ENCODE peak calls at places on chromosomes 6 and 20, in four cellular contexts. P is choroid plexus epithelial cell; E is stimulated activated CD4-positive, alpha-beta T cell treated with anti-CD3 and anti-CD28 coated beads, Interleukin-12 subunit alpha, Interleukin-12 subunit beta, amount 100 ng/mL, for 4 hours; L is memory B cell. Q is an unnamed sample.

GRCh38 chr6:11685411-11686093 is 93.1 kb downstream of the ADTRP start:
- DNase-seq in P (peak; percentile 71), E (no peak), L (no peak), Q (no peak)

GRCh38 chr6:55668625-55669024 is 89.6 kb upstream of the HMGCLL1 start:
- DNase-seq in P (peak; percentile 42), E (no peak), L (no peak), Q (no peak)

GRCh38 chr6:167093922-167094432 is 28.9 kb upstream of the CCR6 start:
- DNase-seq in P (no peak), E (peak; percentile 59), L (peak; percentile 93), Q (peak; percentile 48)

GRCh38 chr6:11009353-11009752 is 34.8 kb downstream of the ELOVL2 start:
- DNase-seq in P (peak; percentile 6), E (no peak), L (no peak), Q (peak; percentile 18)

GRCh38 chr6:49790340-49790739 is 3.3 kb upstream of the PGK2 start:
- DNase-seq in P (no peak), E (no peak), L (no peak), Q (no peak)

GRCh38 chr20:58213112-58213511 is 15.3 kb downstream of the ANKRD60 start:
- DNase-seq in P (peak; percentile 21), E (no peak), L (no peak), Q (no peak)

GRCh38 chr6:31025595-31025994 is 15.3 kb downstream of the MUC22 start:
- DNase-seq in P (no peak), E (no peak), L (no peak), Q (no peak)

GRCh38 chr20:2700913-2701620 is 8.5 kb downstream of the EBF4 start:
- DNase-seq in P (no peak), E (no peak), L (no peak), Q (no peak)

GRCh38 chr20:62724692-62725595 is 16.3 kb downstream of the NTSR1 start:
- DNase-seq in P (no peak), E (no peak), L (no peak), Q (no peak)

GRCh38 chr6:113018351-113019151 is 671.4 kb downstream of the RFPL4B start:
- DNase-seq in P (peak; percentile 97), E (no peak), L (no peak), Q (no peak)

GRCh38 chr6:12886961-12887775 is 170.6 kb downstream of the PHACTR1 start:
- DNase-seq in P (no peak), E (no peak), L (no peak), Q (no peak)

GRCh38 chr20:15776773-15777172 is 796.5 kb downstream of the KIF16B start:
- DNase-seq in P (no peak), E (no peak), L (no peak), Q (no peak)

GRCh38 chr20:10524643-10525042 is 89.5 kb downstream of the SLX4IP start:
- DNase-seq in P (peak; percentile 44), E (no peak), L (no peak), Q (no peak)

GRCh38 chr6:43695078-43695966 is 7.7 kb upstream of the MRPS18A start:
- DNase-seq in P (peak; percentile 73), E (no peak), L (no peak), Q (no peak)

GRCh38 chr6:106360989-106361430 is 493 bp downstream of the CRYBG1 start:
- DNase-seq in P (peak; percentile 2), E (peak; percentile 8), L (peak; percentile 22), Q (peak; percentile 35)

GRCh38 chr20:63441777-63442493 is 30.5 kb downstream of the KCNQ2 start:
- DNase-seq in P (peak; percentile 32), E (peak; percentile 59), L (peak; percentile 33), Q (peak; percentile 79)

GRCh38 chr6:105872244-105872643 is 213.9 kb upstream of the PRDM1 start:
- DNase-seq in P (no peak), E (no peak), L (no peak), Q (no peak)

GRCh38 chr6:21537660-21538059 is 55.9 kb upstream of the SOX4 start:
- DNase-seq in P (no peak), E (no peak), L (no peak), Q (no peak)

GRCh38 chr6:82766476-82766875 is 299.2 kb downstream of the UBE3D start:
- DNase-seq in P (no peak), E (no peak), L (no peak), Q (no peak)

GRCh38 chr6:102474041-102474807 is 1080.7 kb downstream of the GRIK2 start:
- DNase-seq in P (no peak), E (no peak), L (no peak), Q (no peak)

GRCh38 chr6:11241793-11242201 is 9.3 kb upstream of the NEDD9 start:
- DNase-seq in P (peak; percentile 64), E (no peak), L (no peak), Q (no peak)

GRCh38 chr20:41408986-41409385 is 42.4 kb upstream of the EMILIN3 start:
- DNase-seq in P (no peak), E (no peak), L (no peak), Q (no peak)

GRCh38 chr6:28117386-28118050 is 6.9 kb upstream of the ZSCAN16 start:
- DNase-seq in P (no peak), E (no peak), L (no peak), Q (no peak)

GRCh38 chr20:50513169-50514034 is 3.2 kb downstream of the PTPN1 start:
- DNase-seq in P (peak; percentile 81), E (no peak), L (no peak), Q (no peak)